ENCODE peak calls at places on chromosomes 16 and 17, in four cellular contexts. One of them, this sample, is unnamed.

GRCh38 chr16:49970818-49971431 is 54.1 kb upstream of the CNEP1R1 start:
- DNase-seq in progenitor cell of endocrine pancreas: no peak
- DNase-seq in neural crest cell: no peak
- DNase-seq in AG10803: no peak
- DNase-seq in this sample: no peak

GRCh38 chr17:47324224-47325020 is 667 bp downstream of the EFCAB13 start:
- DNase-seq in progenitor cell of endocrine pancreas: no peak
- DNase-seq in neural crest cell: no peak
- DNase-seq in AG10803: peak; percentile 18
- DNase-seq in this sample: peak; percentile 23

GRCh38 chr16:16971042-16971441 is 499.7 kb downstream of the XYLT1 start:
- DNase-seq in progenitor cell of endocrine pancreas: no peak
- DNase-seq in neural crest cell: no peak
- DNase-seq in AG10803: no peak
- DNase-seq in this sample: no peak

GRCh38 chr16:86075488-86075785 is 176.5 kb downstream of the IRF8 start:
- DNase-seq in progenitor cell of endocrine pancreas: no peak
- DNase-seq in neural crest cell: no peak
- DNase-seq in AG10803: no peak
- DNase-seq in this sample: no peak

GRCh38 chr16:27080870-27081269 is 14.1 kb downstream of the C16orf82 start:
- DNase-seq in progenitor cell of endocrine pancreas: no peak
- DNase-seq in neural crest cell: no peak
- DNase-seq in AG10803: no peak
- DNase-seq in this sample: peak; percentile 20

GRCh38 chr16:17147942-17148341 is 322.8 kb downstream of the XYLT1 start:
- DNase-seq in progenitor cell of endocrine pancreas: no peak
- DNase-seq in neural crest cell: no peak
- DNase-seq in AG10803: no peak
- DNase-seq in this sample: no peak

GRCh38 chr16:20899503-20900298 is 457 bp downstream of the DCUN1D3 start:
- DNase-seq in progenitor cell of endocrine pancreas: peak; percentile 26
- DNase-seq in neural crest cell: peak; percentile 3
- DNase-seq in AG10803: no peak
- DNase-seq in this sample: no peak

GRCh38 chr16:27408012-27408601 is 6.1 kb downstream of the IL21R start:
- DNase-seq in progenitor cell of endocrine pancreas: no peak
- DNase-seq in neural crest cell: no peak
- DNase-seq in AG10803: peak; percentile 42
- DNase-seq in this sample: no peak

GRCh38 chr17:65723356-65723928 is 162.0 kb upstream of the AXIN2 start:
- DNase-seq in progenitor cell of endocrine pancreas: no peak
- DNase-seq in neural crest cell: no peak
- DNase-seq in AG10803: peak; percentile 37
- DNase-seq in this sample: no peak

GRCh38 chr16:9539346-9539745 is 447.9 kb downstream of the HAPSTR1 start:
- DNase-seq in progenitor cell of endocrine pancreas: no peak
- DNase-seq in neural crest cell: no peak
- DNase-seq in AG10803: no peak
- DNase-seq in this sample: no peak

GRCh38 chr17:79045830-79046500 is 22.0 kb downstream of the C1QTNF1 start:
- DNase-seq in progenitor cell of endocrine pancreas: peak; percentile 68
- DNase-seq in neural crest cell: peak; percentile 77
- DNase-seq in AG10803: peak; percentile 67
- DNase-seq in this sample: peak; percentile 75

GRCh38 chr17:82480345-82480744 is 21.8 kb downstream of the NARF start:
- DNase-seq in progenitor cell of endocrine pancreas: no peak
- DNase-seq in neural crest cell: no peak
- DNase-seq in AG10803: no peak
- DNase-seq in this sample: no peak

GRCh38 chr16:2042666-2043295 is 4.9 kb downstream of the NTHL1 start:
- DNase-seq in progenitor cell of endocrine pancreas: no peak
- DNase-seq in neural crest cell: no peak
- DNase-seq in AG10803: no peak
- DNase-seq in this sample: no peak

GRCh38 chr16:23061669-23062068 is 87.6 kb downstream of the USP31 start:
- DNase-seq in progenitor cell of endocrine pancreas: no peak
- DNase-seq in neural crest cell: no peak
- DNase-seq in AG10803: peak; percentile 40
- DNase-seq in this sample: no peak

GRCh38 chr16:67226295-67226803 is 581 bp upstream of the TMEM208 start:
- DNase-seq in progenitor cell of endocrine pancreas: no peak
- DNase-seq in neural crest cell: no peak
- DNase-seq in AG10803: no peak
- DNase-seq in this sample: no peak

GRCh38 chr16:715448-716249 is 731 bp downstream of the METRN start:
- DNase-seq in progenitor cell of endocrine pancreas: no peak
- DNase-seq in neural crest cell: no peak
- DNase-seq in AG10803: no peak
- DNase-seq in this sample: no peak

GRCh38 chr17:31424944-31425582 is 33.6 kb downstream of the RAB11FIP4 start:
- DNase-seq in progenitor cell of endocrine pancreas: no peak
- DNase-seq in neural crest cell: no peak
- DNase-seq in AG10803: peak; percentile 7
- DNase-seq in this sample: no peak

GRCh38 chr16:23803591-23804123 is 32.1 kb upstream of the PRKCB start:
- DNase-seq in progenitor cell of endocrine pancreas: peak; percentile 11
- DNase-seq in neural crest cell: peak; percentile 40
- DNase-seq in AG10803: peak; percentile 8
- DNase-seq in this sample: peak; percentile 61

GRCh38 chr17:2170023-2170422 is 115.1 kb downstream of the HIC1 start:
- DNase-seq in progenitor cell of endocrine pancreas: no peak
- DNase-seq in neural crest cell: no peak
- DNase-seq in AG10803: no peak
- DNase-seq in this sample: peak; percentile 37

GRCh38 chr16:81861503-81861902 is 82.4 kb downstream of the PLCG2 start:
- DNase-seq in progenitor cell of endocrine pancreas: no peak
- DNase-seq in neural crest cell: no peak
- DNase-seq in AG10803: no peak
- DNase-seq in this sample: peak; percentile 42

GRCh38 chr16:70470927-70471341 is 16.5 kb downstream of the FCSK start:
- DNase-seq in progenitor cell of endocrine pancreas: peak; percentile 66
- DNase-seq in neural crest cell: peak; percentile 32
- DNase-seq in AG10803: no peak
- DNase-seq in this sample: peak; percentile 28

GRCh38 chr16:54268340-54268739 is 18.2 kb downstream of the IRX3 start:
- DNase-seq in progenitor cell of endocrine pancreas: no peak
- DNase-seq in neural crest cell: no peak
- DNase-seq in AG10803: no peak
- DNase-seq in this sample: no peak

GRCh38 chr17:72249441-72249840 is 128.6 kb downstream of the SOX9 start:
- DNase-seq in progenitor cell of endocrine pancreas: no peak
- DNase-seq in neural crest cell: no peak
- DNase-seq in AG10803: no peak
- DNase-seq in this sample: peak; percentile 13

GRCh38 chr17:36599546-36600250 is 1.7 kb upstream of the MRM1 start:
- DNase-seq in progenitor cell of endocrine pancreas: no peak
- DNase-seq in neural crest cell: no peak
- DNase-seq in AG10803: no peak
- DNase-seq in this sample: no peak

GRCh38 chr17:80187493-80187892 is 17.7 kb downstream of the CARD14 start:
- DNase-seq in progenitor cell of endocrine pancreas: no peak
- DNase-seq in neural crest cell: no peak
- DNase-seq in AG10803: peak; percentile 29
- DNase-seq in this sample: peak; percentile 84

GRCh38 chr16:760498-761343 is at the start of gene MSLN:
- DNase-seq in progenitor cell of endocrine pancreas: no peak
- DNase-seq in neural crest cell: no peak
- DNase-seq in AG10803: no peak
- DNase-seq in this sample: peak; percentile 76

GRCh38 chr16:4260360-4260759 is 12.5 kb downstream of the TFAP4 start:
- DNase-seq in progenitor cell of endocrine pancreas: no peak
- DNase-seq in neural crest cell: no peak
- DNase-seq in AG10803: no peak
- DNase-seq in this sample: peak; percentile 63

GRCh38 chr16:69522732-69523404 is 42.9 kb upstream of the NFAT5 start:
- DNase-seq in progenitor cell of endocrine pancreas: no peak
- DNase-seq in neural crest cell: no peak
- DNase-seq in AG10803: no peak
- DNase-seq in this sample: no peak

GRCh38 chr17:68389041-68389440 is 68.3 kb downstream of the WIPI1 start:
- DNase-seq in progenitor cell of endocrine pancreas: no peak
- DNase-seq in neural crest cell: no peak
- DNase-seq in AG10803: no peak
- DNase-seq in this sample: no peak

GRCh38 chr17:7177210-7177953 is 1.8 kb downstream of the ASGR1 start:
- DNase-seq in progenitor cell of endocrine pancreas: peak; percentile 79
- DNase-seq in neural crest cell: peak; percentile 86
- DNase-seq in AG10803: peak; percentile 40
- DNase-seq in this sample: peak; percentile 66

GRCh38 chr17:47837401-47838039 is 3.6 kb downstream of the SCRN2 start:
- DNase-seq in progenitor cell of endocrine pancreas: no peak
- DNase-seq in neural crest cell: no peak
- DNase-seq in AG10803: no peak
- DNase-seq in this sample: no peak

GRCh38 chr17:82105882-82106696 is 8.1 kb upstream of the FASN start:
- DNase-seq in progenitor cell of endocrine pancreas: peak; percentile 45
- DNase-seq in neural crest cell: peak; percentile 51
- DNase-seq in AG10803: peak; percentile 39
- DNase-seq in this sample: peak; percentile 91

GRCh38 chr17:31825961-31826691 is 32.9 kb downstream of the COPRS start:
- DNase-seq in progenitor cell of endocrine pancreas: no peak
- DNase-seq in neural crest cell: no peak
- DNase-seq in AG10803: peak; percentile 21
- DNase-seq in this sample: peak; percentile 85

GRCh38 chr17:49497147-49498036 is 2.3 kb downstream of the NGFR start:
- DNase-seq in progenitor cell of endocrine pancreas: peak; percentile 44
- DNase-seq in neural crest cell: peak; percentile 41
- DNase-seq in AG10803: no peak
- DNase-seq in this sample: no peak

GRCh38 chr16:46789499-46790414 is 41.2 kb downstream of the C16orf87 start:
- DNase-seq in progenitor cell of endocrine pancreas: peak; percentile 58
- DNase-seq in neural crest cell: peak; percentile 66
- DNase-seq in AG10803: peak; percentile 55
- DNase-seq in this sample: peak; percentile 25

GRCh38 chr17:4948997-4949320 is 629 bp upstream of the PFN1 start:
- DNase-seq in progenitor cell of endocrine pancreas: peak; percentile 60
- DNase-seq in neural crest cell: peak; percentile 67
- DNase-seq in AG10803: peak; percentile 89
- DNase-seq in this sample: peak; percentile 90

GRCh38 chr17:6108382-6108781 is 38.2 kb downstream of the WSCD1 start:
- DNase-seq in progenitor cell of endocrine pancreas: no peak
- DNase-seq in neural crest cell: no peak
- DNase-seq in AG10803: no peak
- DNase-seq in this sample: no peak

GRCh38 chr17:78716814-78717393 is 65.2 kb downstream of the CYTH1 start:
- DNase-seq in progenitor cell of endocrine pancreas: no peak
- DNase-seq in neural crest cell: peak; percentile 8
- DNase-seq in AG10803: peak; percentile 49
- DNase-seq in this sample: peak; percentile 76

GRCh38 chr16:50970221-50970620 is 180.8 kb downstream of the SALL1 start:
- DNase-seq in progenitor cell of endocrine pancreas: no peak
- DNase-seq in neural crest cell: no peak
- DNase-seq in AG10803: no peak
- DNase-seq in this sample: no peak

GRCh38 chr16:3880623-3881498 is at the start of gene CREBBP:
- DNase-seq in progenitor cell of endocrine pancreas: peak; percentile 83
- DNase-seq in neural crest cell: peak; percentile 73
- DNase-seq in AG10803: peak; percentile 87
- DNase-seq in this sample: peak; percentile 84

DNA sequence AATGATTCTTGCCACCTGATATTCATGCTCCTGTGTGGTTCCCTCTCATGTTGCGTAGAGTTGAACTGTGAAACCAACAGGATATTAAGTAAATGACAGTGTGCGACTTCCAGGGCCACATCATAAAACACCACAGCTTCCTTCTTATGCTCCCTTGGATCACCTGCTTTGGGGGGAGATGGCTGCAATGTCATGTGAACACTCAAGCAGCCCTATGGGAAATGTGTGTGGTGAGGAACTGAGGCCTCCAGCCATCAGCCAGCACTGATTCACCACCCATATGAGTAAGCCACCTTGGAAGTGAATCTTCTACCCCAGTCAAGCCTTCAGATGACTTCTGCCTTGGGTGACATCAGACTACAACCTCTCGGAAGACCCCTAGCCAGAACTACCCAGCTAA is 427.5 kb downstream of the UTP18 start:
- DNase-seq in progenitor cell of endocrine pancreas: no peak
- DNase-seq in neural crest cell: no peak
- DNase-seq in AG10803: no peak
- DNase-seq in this sample: no peak
- TF ChIP-seq CTCF in progenitor cell of endocrine pancreas: no peak
- TF ChIP-seq CTCF in neural crest cell: no peak
- TF ChIP-seq CTCF in AG10803: no peak
- TF ChIP-seq CTCF in this sample: no peak

GRCh38 chr16:66115373-66115772 is 251.1 kb upstream of the CDH5 start:
- DNase-seq in progenitor cell of endocrine pancreas: no peak
- DNase-seq in neural crest cell: no peak
- DNase-seq in AG10803: no peak
- DNase-seq in this sample: no peak
- TF ChIP-seq CTCF in progenitor cell of endocrine pancreas: peak; percentile 20
- TF ChIP-seq CTCF in neural crest cell: no peak
- TF ChIP-seq CTCF in AG10803: no peak
- TF ChIP-seq CTCF in this sample: no peak

GRCh38 chr16:53216798-53217197 is 162.0 kb downstream of the CHD9 start:
- DNase-seq in progenitor cell of endocrine pancreas: no peak
- DNase-seq in neural crest cell: no peak
- DNase-seq in AG10803: no peak
- DNase-seq in this sample: no peak

GRCh38 chr16:53224932-53225533 is 170.2 kb downstream of the CHD9 start:
- DNase-seq in progenitor cell of endocrine pancreas: no peak
- DNase-seq in neural crest cell: no peak
- DNase-seq in AG10803: peak; percentile 51
- DNase-seq in this sample: no peak

GRCh38 chr16:53219795-53220194 is 165.0 kb downstream of the CHD9 start:
- DNase-seq in progenitor cell of endocrine pancreas: no peak
- DNase-seq in neural crest cell: no peak
- DNase-seq in AG10803: no peak
- DNase-seq in this sample: no peak

DNA sequence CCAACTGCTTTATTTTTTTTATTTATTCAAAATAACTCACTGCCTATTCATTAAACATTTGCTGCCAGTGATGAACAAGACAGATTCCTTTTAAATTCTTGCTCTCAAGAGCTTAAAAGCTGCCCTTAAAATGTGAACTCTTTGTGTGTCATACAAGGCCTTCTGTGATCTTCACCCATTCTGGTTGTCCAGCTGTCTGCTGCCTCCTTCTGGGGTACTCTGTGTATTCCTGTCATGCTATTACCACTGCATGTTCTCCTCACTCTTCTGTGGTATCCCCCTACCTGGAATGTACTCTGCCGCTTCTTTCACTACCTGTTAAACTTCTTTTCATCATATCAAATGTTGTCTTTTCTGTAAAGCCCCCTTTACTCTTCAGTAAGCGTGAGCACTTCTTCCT is 165.8 kb downstream of the CHD9 start:
- DNase-seq in progenitor cell of endocrine pancreas: no peak
- DNase-seq in neural crest cell: no peak
- DNase-seq in AG10803: peak; percentile 45
- DNase-seq in this sample: no peak
- TF ChIP-seq CTCF in progenitor cell of endocrine pancreas: peak; percentile 24
- TF ChIP-seq CTCF in neural crest cell: peak; percentile 29
- TF ChIP-seq CTCF in AG10803: peak; percentile 46
- TF ChIP-seq CTCF in this sample: no peak

GRCh38 chr17:76633628-76634328 is 9.8 kb downstream of the ST6GALNAC1 start:
- DNase-seq in progenitor cell of endocrine pancreas: no peak
- DNase-seq in neural crest cell: no peak
- DNase-seq in AG10803: no peak
- DNase-seq in this sample: no peak
- TF ChIP-seq CTCF in progenitor cell of endocrine pancreas: no peak
- TF ChIP-seq CTCF in neural crest cell: no peak
- TF ChIP-seq CTCF in AG10803: no peak
- TF ChIP-seq CTCF in this sample: no peak

This sample was measured in MCF 10A.